ENCODE peak calls at places on chromosome 13, in ten cellular contexts. G, H, C, X, M, D, R, S, Q and O are unnamed samples.

GRCh38 chr13:20799726-20800416 is 26.1 kb upstream of the EEF1AKMT1 start:
- DNase-seq in C (no peak), H (no peak), X (no peak), S (no peak), D (no peak), Q (no peak), M (no peak), R (peak; percentile 57), G (no peak), O (no peak)

GRCh38 chr13:109778102-109778542 is 8.3 kb downstream of the IRS2 start:
- DNase-seq in M (no peak), R (peak; percentile 63), S (no peak), D (peak; percentile 65), H (no peak), Q (no peak), X (no peak), G (no peak), C (no peak), O (peak; percentile 41)

GRCh38 chr13:33870046-33870668 is 52.2 kb downstream of the RFC3 start:
- DNase-seq in C (no peak), D (no peak), X (no peak), H (no peak), G (no peak), Q (peak; percentile 62), R (no peak), S (peak; percentile 94), M (no peak), O (peak; percentile 82)

GRCh38 chr13:112942689-112943308 is 26.2 kb upstream of the MCF2L start:
- DNase-seq in H (peak; percentile 97), Q (peak; percentile 95), G (peak; percentile 98), M (peak; percentile 91), R (peak; percentile 92), S (peak; percentile 99), D (peak; percentile 99), C (peak; percentile 98), X (peak; percentile 99), O (peak; percentile 99)

GRCh38 chr13:114151031-114151430 is 18.6 kb upstream of the RASA3 start:
- DNase-seq in Q (no peak), X (no peak), R (no peak), C (no peak), M (no peak), G (no peak), D (no peak), S (no peak), H (no peak), O (no peak)

GRCh38 chr13:27745301-27745700 is 47.0 kb upstream of the GSX1 start:
- DNase-seq in C (no peak), S (no peak), H (no peak), X (no peak), G (no peak), R (no peak), M (no peak), D (no peak), Q (no peak), O (no peak)

GRCh38 chr13:46097015-46097414 is 7.8 kb downstream of the CPB2 start:
- DNase-seq in D (no peak), G (no peak), C (no peak), Q (no peak), M (no peak), S (peak; percentile 76), R (peak; percentile 2), H (no peak), X (no peak), O (peak; percentile 37)

GRCh38 chr13:44930907-44931676 is 58.2 kb downstream of the NUFIP1 start:
- DNase-seq in M (peak; percentile 8), S (peak; percentile 76), G (no peak), R (no peak), X (no peak), Q (no peak), H (no peak), C (no peak), D (no peak), O (no peak)

GRCh38 chr13:36054041-36054440 is 77.1 kb downstream of the DCLK1 start:
- DNase-seq in M (no peak), S (no peak), D (no peak), C (no peak), H (no peak), X (no peak), Q (no peak), R (no peak), G (no peak), O (no peak)

GRCh38 chr13:112783946-112784500 is 94.2 kb downstream of the ATP11A start:
- DNase-seq in X (no peak), G (no peak), Q (no peak), H (peak; percentile 35), M (no peak), S (no peak), D (peak; percentile 16), C (no peak), R (no peak), O (no peak)

GRCh38 chr13:31824705-31825512 is 85.6 kb downstream of the RXFP2 start:
- DNase-seq in D (no peak), Q (no peak), S (peak; percentile 35), G (no peak), M (no peak), H (no peak), X (no peak), R (peak; percentile 43), C (no peak), O (peak; percentile 38)